ENCODE peak calls at places on chromosomes 11 and 22, in six cellular contexts. J is cardiac fibroblast, B is colonic mucosa, I is psoas muscle, O is tibial artery, W is astrocyte of the spinal cord. X is an unnamed sample.

GRCh38 chr11:59117774-59118173 is 10.7 kb downstream of the FAM111B start:
- DNase-seq in J (no peak), B (no peak), I (no peak), O (no peak), W (no peak), X (no peak)

GRCh38 chr11:44235765-44236201 is 74.2 kb downstream of the ALX4 start:
- DNase-seq in J (peak; percentile 46), B (no peak), I (no peak), O (no peak), W (no peak), X (no peak)

GRCh38 chr11:86291466-86292262 is 10.4 kb upstream of the HIKESHI start:
- DNase-seq in J (peak; percentile 75), B (peak; percentile 57), I (no peak), O (no peak), W (peak; percentile 58), X (peak; percentile 23)

GRCh38 chr11:78380615-78381029 is 37.0 kb downstream of the GAB2 start:
- DNase-seq in J (peak; percentile 12), B (no peak), I (no peak), O (no peak), W (peak; percentile 18), X (no peak)

GRCh38 chr11:93903989-93904388 is 53.6 kb upstream of the VSTM5 start:
- DNase-seq in J (no peak), B (no peak), I (no peak), O (no peak), W (no peak), X (no peak)

GRCh38 chr22:46086577-46087335 is 63.6 kb upstream of the PPARA start:
- DNase-seq in J (peak; percentile 80), B (no peak), I (peak; percentile 47), O (peak; percentile 35), W (no peak), X (no peak)

GRCh38 chr11:129950319-129951034 is 52.2 kb downstream of the PRDM10 start:
- DNase-seq in J (peak; percentile 71), B (peak; percentile 49), I (peak; percentile 47), O (peak; percentile 65), W (peak; percentile 34), X (peak; percentile 27)

GRCh38 chr11:118353084-118353710 is 6.2 kb upstream of the UBE4A start:
- DNase-seq in J (peak; percentile 50), B (no peak), I (no peak), O (no peak), W (peak; percentile 25), X (no peak)

GRCh38 chr11:62588966-62589637 is 2.2 kb downstream of the TUT1 start:
- DNase-seq in J (peak; percentile 48), B (no peak), I (no peak), O (no peak), W (no peak), X (no peak)

GRCh38 chr22:32376681-32377080 is 19.0 kb downstream of the RFPL3 start:
- DNase-seq in J (no peak), B (no peak), I (no peak), O (no peak), W (no peak), X (no peak)

GRCh38 chr11:27485930-27486773 is 13.6 kb upstream of the LGR4 start:
- DNase-seq in J (peak; percentile 80), B (peak; percentile 74), I (no peak), O (no peak), W (peak; percentile 75), X (peak; percentile 69)

GRCh38 chr22:16783453-16783852 is 41.8 kb downstream of the XKR3 start:
- DNase-seq in J (no peak), B (no peak), I (no peak), O (no peak), W (no peak), X (no peak)

GRCh38 chr11:57368106-57368826 is 12.7 kb downstream of the PRG3 start:
- DNase-seq in J (no peak), B (no peak), I (no peak), O (no peak), W (no peak), X (no peak)

GRCh38 chr11:132493786-132494185 is 1038.5 kb downstream of the OPCML start:
- DNase-seq in J (no peak), B (no peak), I (no peak), O (no peak), W (no peak), X (no peak)

GRCh38 chr11:28384418-28384817 is 276.2 kb downstream of the METTL15 start:
- DNase-seq in J (peak; percentile 94), B (no peak), I (no peak), O (no peak), W (peak; percentile 97), X (peak; percentile 97)

GRCh38 chr11:68411501-68411991 is 49.0 kb upstream of the PPP6R3 start:
- DNase-seq in J (no peak), B (peak; percentile 86), I (peak; percentile 78), O (no peak), W (no peak), X (no peak)

GRCh38 chr11:33438311-33438710 is 181.1 kb downstream of the HIPK3 start:
- DNase-seq in J (no peak), B (no peak), I (no peak), O (no peak), W (no peak), X (no peak)

GRCh38 chr11:11973361-11973800 is 35.0 kb downstream of the DKK3 start:
- DNase-seq in J (peak; percentile 39), B (no peak), I (peak; percentile 60), O (peak; percentile 87), W (peak; percentile 67), X (peak; percentile 75)

GRCh38 chr22:39518124-39518786 is 2.1 kb upstream of the ATF4 start:
- DNase-seq in J (peak; percentile 70), B (no peak), I (no peak), O (no peak), W (no peak), X (no peak)
- H3K4me3 ChIP-seq in J (no peak overlapping the region), B (no peak overlapping the region), I (no peak overlapping the region), O (no peak overlapping the region), W (no peak overlapping the region), X (no peak overlapping the region)

GRCh38 chr11:65736810-65737209 is 16.2 kb upstream of the RNASEH2C start:
- DNase-seq in J (no peak), B (no peak), I (no peak), O (no peak), W (no peak), X (no peak)
- H3K4me3 ChIP-seq in J (no peak overlapping the region), B (no peak overlapping the region), I (no peak overlapping the region), O (no peak overlapping the region), W (no peak overlapping the region), X (no peak overlapping the region)

GRCh38 chr11:111230122-111230465 is 15.4 kb upstream of the POU2AF2 start:
- DNase-seq in J (no peak), B (no peak), I (no peak), O (no peak), W (no peak), X (no peak)
- H3K4me3 ChIP-seq in J (no peak overlapping the region), B (peak overlapping the region; percentile 17), I (peak overlapping the region; percentile 74), O (peak overlapping the region; percentile 56), W (no peak overlapping the region), X (no peak overlapping the region)

GRCh38 chr22:44571566-44572413 is 73.8 kb upstream of the RTL6 start:
- DNase-seq in J (no peak), B (no peak), I (no peak), O (no peak), W (no peak), X (no peak)

GRCh38 chr22:44569516-44569915 is 71.5 kb upstream of the RTL6 start:
- DNase-seq in J (no peak), B (no peak), I (no peak), O (no peak), W (no peak), X (no peak)

GRCh38 chr22:44566911-44567310 is 68.9 kb upstream of the RTL6 start:
- DNase-seq in J (no peak), B (no peak), I (no peak), O (no peak), W (no peak), X (no peak)

GRCh38 chr22:44570476-44571445 is 72.7 kb upstream of the RTL6 start:
- DNase-seq in J (no peak), B (no peak), I (no peak), O (no peak), W (no peak), X (no peak)

GRCh38 chr22:44567846-44568493 is 69.9 kb upstream of the RTL6 start:
- DNase-seq in J (peak; percentile 71), B (peak; percentile 42), I (peak; percentile 34), O (no peak), W (peak; percentile 27), X (peak; percentile 9)
- H3K4me3 ChIP-seq in J (no peak overlapping the region), B (no peak overlapping the region), I (no peak overlapping the region), O (no peak overlapping the region), W (no peak overlapping the region), X (no peak overlapping the region)

GRCh38 chr11:83195176-83195531 is 1.6 kb downstream of the ANKRD42 start:
- DNase-seq in J (no peak), B (no peak), I (no peak), O (no peak), W (no peak), X (no peak)
- H3K4me3 ChIP-seq in J (peak overlapping the region; percentile 71), B (peak overlapping the region; percentile 67), I (peak overlapping the region; percentile 86), O (peak overlapping the region; percentile 75), W (peak overlapping the region; percentile 69), X (peak overlapping the region; percentile 84)

GRCh38 chr11:13208921-13209320 is 68.7 kb upstream of the BMAL1 start:
- DNase-seq in J (no peak), B (no peak), I (no peak), O (no peak), W (no peak), X (no peak)
- H3K4me3 ChIP-seq in J (no peak overlapping the region), B (no peak overlapping the region), I (no peak overlapping the region), O (no peak overlapping the region), W (no peak overlapping the region), X (no peak overlapping the region)

GRCh38 chr11:106471273-106471672 is 393.8 kb downstream of the AASDHPPT start:
- DNase-seq in J (peak; percentile 60), B (no peak), I (no peak), O (no peak), W (no peak), X (no peak)
- H3K4me3 ChIP-seq in J (no peak overlapping the region), B (no peak overlapping the region), I (no peak overlapping the region), O (no peak overlapping the region), W (no peak overlapping the region), X (no peak overlapping the region)

DNA sequence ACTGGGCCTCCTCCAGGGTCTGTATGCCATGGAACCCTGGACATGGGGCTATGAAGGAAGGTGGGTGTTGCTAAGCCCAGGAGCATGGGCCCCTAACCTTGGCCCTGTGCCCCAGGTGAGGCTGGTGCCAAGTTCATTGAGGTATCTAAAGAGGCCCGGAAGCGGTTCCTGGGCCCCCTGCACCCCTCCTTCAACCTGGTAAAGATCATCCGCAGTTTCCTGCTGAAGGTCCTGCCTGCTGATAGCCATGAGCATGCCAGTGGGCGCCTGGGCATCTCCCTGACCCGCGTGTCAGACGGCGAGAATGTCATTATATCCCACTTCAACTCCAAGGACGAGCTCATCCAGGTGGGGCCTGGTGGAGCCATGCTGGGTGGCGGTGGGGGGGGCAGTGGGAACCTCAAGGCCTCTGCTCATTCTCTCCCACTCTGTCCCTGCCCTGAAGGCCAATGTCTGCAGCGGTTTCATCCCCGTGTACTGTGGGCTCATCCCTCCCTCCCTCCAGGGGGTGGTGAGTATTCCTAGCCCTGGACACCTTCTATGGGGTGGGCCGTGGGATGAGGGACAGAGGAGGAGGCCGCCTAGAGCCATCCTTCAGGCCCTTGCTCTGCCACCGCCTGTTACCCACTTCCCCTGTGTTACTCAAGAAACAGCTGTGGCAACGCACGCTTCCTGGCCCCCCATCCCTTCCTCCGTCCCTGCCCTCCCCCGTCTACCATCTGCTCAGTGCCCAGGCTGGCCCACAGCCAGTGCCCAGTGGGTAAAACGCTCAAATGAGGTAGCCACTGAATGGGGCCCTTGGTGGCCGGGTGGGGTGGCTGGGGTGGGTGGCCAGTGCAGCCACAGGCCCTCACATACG is 3.0 kb downstream of the PNPLA2 start:
- DNase-seq in J (no peak), B (no peak), I (peak; percentile 57), O (peak; percentile 65), W (no peak), X (no peak)
- H3K4me3 ChIP-seq in J (peak overlapping the region; percentile 76), B (peak overlapping the region; percentile 70), I (peak overlapping the region; percentile 88), O (peak overlapping the region; percentile 97), W (no peak overlapping the region), X (peak overlapping the region; percentile 5)

X was measured in astrocyte of the cerebellum.